ENCODE peak calls at places on chromosomes 2 and 18, in nine cellular contexts. S is Kasumi-1; N is HS-27A; F is HepG2; Z is activated CD8-positive, alpha-beta memory T cell treated with anti-CD3 and anti-CD28 coated beads, Interleukin-2, amount 50 U/mL, for 4 hours; X is mesothelial cell of epicardium; Q is stimulated activated CD4-positive, alpha-beta T cell treated with anti-CD3 and anti-CD28 coated beads, Interleukin-15, amount 100 ng/mL, for 1 hour; I is NCI-H146; T is activated CD4-positive, alpha-beta T cell treated with anti-CD3 and anti-CD28 coated beads for 48 hours. D is an unnamed sample.

GRCh38 chr2:183991973-183992372 is 606.4 kb upstream of the ZNF804A start:
- DNase-seq in Q (no peak), S (no peak), X (no peak), N (no peak), I (no peak), T (no peak), Z (no peak), F (no peak), D (no peak)

GRCh38 chr2:16417711-16418110 is 247.9 kb downstream of the CYRIA start:
- DNase-seq in I (no peak), X (no peak), T (no peak), Z (no peak), F (no peak), Q (no peak), S (no peak), N (no peak), D (no peak)

GRCh38 chr2:213640742-213641425 is 356.6 kb downstream of the SPAG16 start:
- DNase-seq in Z (no peak), S (no peak), X (no peak), I (peak), Q (no peak), F (no peak), N (no peak), T (no peak), D (no peak)

GRCh38 chr2:180848393-180848792 is 132.0 kb upstream of the UBE2E3 start:
- DNase-seq in T (no peak), F (no peak), Q (no peak), S (no peak), Z (no peak), X (no peak), N (no peak), I (peak), D (no peak)

GRCh38 chr2:36530178-36530982 is 67.6 kb downstream of the FEZ2 start:
- DNase-seq in T (no peak), I (no peak), Q (no peak), S (peak), F (no peak), X (no peak), N (no peak), Z (no peak), D (no peak)

GRCh38 chr18:28365406-28365805 is 188.5 kb upstream of the CDH2 start:
- DNase-seq in Z (no peak), I (peak), N (peak), S (no peak), X (no peak), Q (no peak), F (no peak), T (no peak), D (no peak)

GRCh38 chr2:98771771-98772521 is 41.0 kb upstream of the MGAT4A start:
- DNase-seq in S (peak), X (no peak), Z (peak), F (no peak), N (no peak), Q (peak), T (peak), I (no peak), D (no peak)

GRCh38 chr2:10447300-10448207 is 573 bp downstream of the ODC1 start:
- DNase-seq in Q (peak), X (no peak), T (peak), S (peak), N (peak), I (peak), F (peak), Z (no peak), D (no peak)

GRCh38 chr2:18362696-18363095 is 197.8 kb downstream of the RDH14 start:
- DNase-seq in I (no peak), F (no peak), Q (no peak), Z (no peak), X (no peak), S (no peak), N (peak), T (no peak), D (no peak)

GRCh38 chr18:49400398-49401072 is 59.9 kb downstream of the DYM start:
- DNase-seq in Z (no peak), N (no peak), I (no peak), X (no peak), S (no peak), T (no peak), F (peak), Q (no peak), D (no peak)

GRCh38 chr2:162106146-162106551 is 32.1 kb upstream of the DPP4 start:
- DNase-seq in I (no peak), N (no peak), X (no peak), Z (no peak), S (no peak), T (no peak), F (no peak), Q (no peak), D (no peak)

GRCh38 chr2:173161040-173161439 is 85.4 kb downstream of the MAP3K20 start:
- DNase-seq in F (no peak), I (no peak), T (no peak), S (no peak), Q (no peak), X (no peak), Z (no peak), N (no peak), D (no peak)

D was measured in ecto neural progenitor cell.